ENCODE peak calls at places on chromosomes 1 and 21, in five cellular contexts. One of them, this sample, is unnamed.

GRCh38 chr1:66503841-66504470 is 30.0 kb upstream of the SGIP1 start:
- DNase-seq in A549: peak
- DNase-seq in heart left ventricle: peak
- DNase-seq in sigmoid colon: no peak
- DNase-seq in GM12878: no peak
- DNase-seq in this sample: peak

GRCh38 chr1:156260896-156261295 is 13.0 kb upstream of the PAQR6 start:
- DNase-seq in A549: no peak
- DNase-seq in heart left ventricle: no peak
- DNase-seq in sigmoid colon: no peak
- DNase-seq in GM12878: no peak
- DNase-seq in this sample: no peak

GRCh38 chr1:118984990-118985608 is 3.0 kb downstream of the TBX15 start:
- DNase-seq in A549: no peak
- DNase-seq in heart left ventricle: no peak
- DNase-seq in sigmoid colon: no peak
- DNase-seq in GM12878: no peak
- DNase-seq in this sample: no peak

GRCh38 chr21:35850029-35850428 is 210.3 kb downstream of the SETD4 start:
- DNase-seq in A549: no peak
- DNase-seq in heart left ventricle: no peak
- DNase-seq in sigmoid colon: no peak
- DNase-seq in GM12878: no peak
- DNase-seq in this sample: no peak

GRCh38 chr1:212529211-212529731 is 79.3 kb upstream of the ATF3 start:
- DNase-seq in A549: no peak
- DNase-seq in heart left ventricle: no peak
- DNase-seq in sigmoid colon: no peak
- DNase-seq in GM12878: no peak
- DNase-seq in this sample: no peak

GRCh38 chr1:6373961-6374720 is 19.4 kb downstream of the ACOT7 start:
- DNase-seq in A549: no peak
- DNase-seq in heart left ventricle: no peak
- DNase-seq in sigmoid colon: no peak
- DNase-seq in GM12878: no peak
- DNase-seq in this sample: no peak

GRCh38 chr1:153597206-153597605 is 15.7 kb downstream of the S100A16 start:
- DNase-seq in A549: no peak
- DNase-seq in heart left ventricle: no peak
- DNase-seq in sigmoid colon: no peak
- DNase-seq in GM12878: peak
- DNase-seq in this sample: peak

GRCh38 chr1:1308756-1309524 is 543 bp downstream of the PUSL1 start:
- DNase-seq in A549: no peak
- DNase-seq in heart left ventricle: no peak
- DNase-seq in sigmoid colon: peak
- DNase-seq in GM12878: no peak
- DNase-seq in this sample: peak

GRCh38 chr1:80457409-80457808 is 1343.3 kb upstream of the ADGRL2 start:
- DNase-seq in A549: no peak
- DNase-seq in heart left ventricle: no peak
- DNase-seq in sigmoid colon: no peak
- DNase-seq in GM12878: no peak
- DNase-seq in this sample: no peak

GRCh38 chr1:160841079-160841478 is 21.6 kb downstream of the CD244 start:
- DNase-seq in A549: no peak
- DNase-seq in heart left ventricle: no peak
- DNase-seq in sigmoid colon: no peak
- DNase-seq in GM12878: no peak
- DNase-seq in this sample: no peak

GRCh38 chr1:6004412-6005123 is 12.3 kb upstream of the NPHP4 start:
- DNase-seq in A549: no peak
- DNase-seq in heart left ventricle: peak
- DNase-seq in sigmoid colon: peak
- DNase-seq in GM12878: no peak
- DNase-seq in this sample: no peak

GRCh38 chr1:1069061-1069710 is 4.9 kb downstream of the RNF223 start:
- DNase-seq in A549: peak
- DNase-seq in heart left ventricle: peak
- DNase-seq in sigmoid colon: no peak
- DNase-seq in GM12878: peak
- DNase-seq in this sample: peak

GRCh38 chr1:66266350-66266749 is 267.6 kb upstream of the SGIP1 start:
- DNase-seq in A549: no peak
- DNase-seq in heart left ventricle: no peak
- DNase-seq in sigmoid colon: no peak
- DNase-seq in GM12878: no peak
- DNase-seq in this sample: no peak

GRCh38 chr21:34365794-34366193 is 2.0 kb downstream of the KCNE2 start:
- DNase-seq in A549: no peak
- DNase-seq in heart left ventricle: no peak
- DNase-seq in sigmoid colon: peak
- DNase-seq in GM12878: no peak
- DNase-seq in this sample: no peak

GRCh38 chr1:170063109-170063826 is 11.2 kb downstream of the KIFAP3 start:
- DNase-seq in A549: no peak
- DNase-seq in heart left ventricle: no peak
- DNase-seq in sigmoid colon: no peak
- DNase-seq in GM12878: no peak
- DNase-seq in this sample: no peak

GRCh38 chr1:26970810-26971209 is 10.5 kb upstream of the KDF1 start:
- DNase-seq in A549: no peak
- DNase-seq in heart left ventricle: peak
- DNase-seq in sigmoid colon: no peak
- DNase-seq in GM12878: no peak
- DNase-seq in this sample: no peak

GRCh38 chr1:112061852-112062451 is 72.5 kb upstream of the KCND3 start:
- DNase-seq in A549: no peak
- DNase-seq in heart left ventricle: no peak
- DNase-seq in sigmoid colon: no peak
- DNase-seq in GM12878: no peak
- DNase-seq in this sample: no peak

GRCh38 chr1:28259252-28259934 is at the start of gene SESN2:
- DNase-seq in A549: peak
- DNase-seq in heart left ventricle: peak
- DNase-seq in sigmoid colon: peak
- DNase-seq in GM12878: peak
- DNase-seq in this sample: peak

GRCh38 chr1:228827026-228827425 is 91.7 kb downstream of the RHOU start:
- DNase-seq in A549: no peak
- DNase-seq in heart left ventricle: no peak
- DNase-seq in sigmoid colon: no peak
- DNase-seq in GM12878: no peak
- DNase-seq in this sample: no peak
- TF ChIP-seq POLR2A in A549: no peak
- TF ChIP-seq POLR2A in heart left ventricle: no peak
- TF ChIP-seq POLR2A in sigmoid colon: no peak
- TF ChIP-seq POLR2A in GM12878: no peak
- TF ChIP-seq POLR2A in this sample: no peak

DNA sequence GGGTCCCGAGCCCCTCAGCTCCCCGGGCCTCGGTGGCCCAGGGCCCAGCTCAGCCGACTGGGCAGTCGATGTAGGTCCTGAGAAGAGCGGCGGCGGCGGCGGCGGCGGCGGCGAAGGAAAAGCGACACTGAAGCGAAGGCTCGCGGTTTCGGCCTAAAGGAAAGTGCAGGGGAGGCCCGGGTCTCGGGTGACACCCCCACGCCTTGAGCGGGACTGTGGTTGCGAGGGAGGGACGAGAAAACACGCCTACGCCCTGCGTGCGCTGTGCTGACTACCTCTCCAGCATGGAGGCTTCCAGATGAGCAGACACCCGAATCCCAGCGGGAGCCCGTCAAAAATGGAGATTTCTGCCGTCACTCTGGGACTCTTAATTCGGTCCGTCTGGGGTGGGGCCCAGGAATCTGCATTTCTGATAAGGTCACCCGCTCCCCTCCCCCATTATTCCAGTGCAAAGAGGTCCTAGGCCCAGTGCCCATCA is 31.2 kb downstream of the DNTTIP2 start:
- DNase-seq in A549: peak
- DNase-seq in heart left ventricle: peak
- DNase-seq in sigmoid colon: peak
- DNase-seq in GM12878: no peak
- DNase-seq in this sample: peak
- TF ChIP-seq POLR2A in A549: peak
- TF ChIP-seq POLR2A in heart left ventricle: no peak
- TF ChIP-seq POLR2A in sigmoid colon: no peak
- TF ChIP-seq POLR2A in GM12878: no peak
- TF ChIP-seq POLR2A in this sample: peak

GRCh38 chr1:228921473-228921872 is 186.2 kb downstream of the RHOU start:
- DNase-seq in A549: no peak
- DNase-seq in heart left ventricle: no peak
- DNase-seq in sigmoid colon: peak
- DNase-seq in GM12878: no peak
- DNase-seq in this sample: peak

GRCh38 chr1:228922722-228923376 is 187.6 kb downstream of the RHOU start:
- DNase-seq in A549: no peak
- DNase-seq in heart left ventricle: no peak
- DNase-seq in sigmoid colon: no peak
- DNase-seq in GM12878: no peak
- DNase-seq in this sample: no peak

GRCh38 chr1:228918335-228918734 is 183.1 kb downstream of the RHOU start:
- DNase-seq in A549: no peak
- DNase-seq in heart left ventricle: no peak
- DNase-seq in sigmoid colon: no peak
- DNase-seq in GM12878: no peak
- DNase-seq in this sample: no peak

GRCh38 chr1:228919919-228920318 is 184.6 kb downstream of the RHOU start:
- DNase-seq in A549: no peak
- DNase-seq in heart left ventricle: no peak
- DNase-seq in sigmoid colon: no peak
- DNase-seq in GM12878: no peak
- DNase-seq in this sample: peak

GRCh38 chr1:228920791-228921190 is 185.5 kb downstream of the RHOU start:
- DNase-seq in A549: no peak
- DNase-seq in heart left ventricle: no peak
- DNase-seq in sigmoid colon: peak
- DNase-seq in GM12878: no peak
- DNase-seq in this sample: no peak
- TF ChIP-seq POLR2A in A549: no peak
- TF ChIP-seq POLR2A in heart left ventricle: no peak
- TF ChIP-seq POLR2A in sigmoid colon: no peak
- TF ChIP-seq POLR2A in GM12878: no peak
- TF ChIP-seq POLR2A in this sample: no peak

GRCh38 chr1:229237320-229237719 is 33.6 kb upstream of the RAB4A start:
- DNase-seq in A549: no peak
- DNase-seq in heart left ventricle: no peak
- DNase-seq in sigmoid colon: no peak
- DNase-seq in GM12878: no peak
- DNase-seq in this sample: no peak

GRCh38 chr1:229231754-229232119 is 39.2 kb upstream of the RAB4A start:
- DNase-seq in A549: no peak
- DNase-seq in heart left ventricle: no peak
- DNase-seq in sigmoid colon: no peak
- DNase-seq in GM12878: no peak
- DNase-seq in this sample: peak

GRCh38 chr1:229238231-229238630 is 32.7 kb upstream of the RAB4A start:
- DNase-seq in A549: no peak
- DNase-seq in heart left ventricle: no peak
- DNase-seq in sigmoid colon: no peak
- DNase-seq in GM12878: no peak
- DNase-seq in this sample: no peak

GRCh38 chr1:229230893-229231753 is 39.8 kb upstream of the RAB4A start:
- DNase-seq in A549: peak
- DNase-seq in heart left ventricle: no peak
- DNase-seq in sigmoid colon: peak
- DNase-seq in GM12878: no peak
- DNase-seq in this sample: peak

DNA sequence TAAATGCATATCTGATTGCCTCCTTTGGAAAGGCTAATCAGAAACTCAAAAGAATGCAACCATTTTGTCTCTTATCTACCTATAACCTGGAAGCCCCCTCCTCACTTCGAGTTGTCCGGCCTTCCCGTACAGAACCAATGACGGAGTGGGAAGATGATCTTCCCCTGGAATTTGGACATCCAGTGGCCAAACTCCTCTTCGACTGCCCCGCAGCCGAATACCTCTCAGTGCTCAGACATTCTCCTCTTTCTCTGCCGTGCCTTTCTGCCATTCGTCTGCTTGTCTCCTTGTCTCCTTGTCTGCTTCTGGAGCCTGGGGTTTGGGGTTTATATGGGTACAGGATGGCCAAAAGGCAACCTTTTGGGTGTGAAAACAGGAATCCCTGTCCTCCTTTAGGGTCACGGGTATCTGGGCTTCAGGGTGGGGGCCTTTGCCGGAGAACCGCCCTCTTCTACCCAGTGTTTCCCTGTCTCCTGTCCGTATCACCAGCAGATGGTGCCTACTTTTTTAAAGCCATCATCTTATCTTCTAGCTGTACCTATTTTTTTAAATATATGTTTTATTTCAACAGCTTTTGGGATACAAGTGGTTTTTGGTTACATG is 35.9 kb upstream of the RAB4A start:
- DNase-seq in A549: no peak
- DNase-seq in heart left ventricle: no peak
- DNase-seq in sigmoid colon: no peak
- DNase-seq in GM12878: no peak
- DNase-seq in this sample: no peak
- TF ChIP-seq POLR2A in A549: no peak
- TF ChIP-seq POLR2A in heart left ventricle: no peak
- TF ChIP-seq POLR2A in sigmoid colon: no peak
- TF ChIP-seq POLR2A in GM12878: no peak
- TF ChIP-seq POLR2A in this sample: no peak

DNA sequence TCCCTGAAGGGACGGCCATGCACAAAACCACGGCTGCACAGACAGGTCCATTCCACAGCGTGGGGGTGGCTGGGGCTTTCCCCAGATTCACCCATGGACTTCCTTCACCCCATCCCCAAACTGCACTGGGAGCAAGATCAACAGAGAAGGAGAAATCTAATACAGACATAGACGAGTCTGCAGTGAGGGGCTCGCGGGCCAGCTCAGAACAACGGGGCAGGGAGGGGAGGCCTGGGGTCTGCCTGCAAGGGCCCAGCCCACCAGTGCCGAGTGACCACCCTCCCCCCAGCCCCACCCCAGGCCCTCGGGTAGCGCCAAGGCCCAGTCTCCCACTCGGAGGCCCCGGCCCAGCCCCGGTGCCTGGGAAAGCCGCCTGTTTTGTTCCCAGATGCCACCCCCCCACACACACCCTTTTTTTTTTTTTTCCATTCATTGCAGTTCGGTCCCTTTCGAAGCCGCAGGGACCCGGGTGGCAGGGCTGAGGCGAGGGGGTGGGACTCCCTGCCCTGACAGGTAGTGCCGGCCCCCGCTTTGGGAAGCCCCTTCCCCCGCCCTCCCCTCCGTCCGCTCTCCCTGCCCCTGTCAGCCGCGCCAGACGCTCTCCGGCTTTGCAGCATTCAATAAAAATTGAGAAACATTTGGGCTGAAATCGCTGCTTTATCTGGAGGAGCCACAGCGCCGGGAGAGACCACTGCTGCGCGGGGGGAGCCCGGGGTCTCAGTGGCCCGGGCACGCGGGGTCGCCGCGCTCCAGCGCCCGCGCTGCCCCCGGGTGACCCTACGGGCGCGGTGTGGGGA is 550 bp upstream of the EPHB2 start:
- DNase-seq in A549: peak
- DNase-seq in heart left ventricle: peak
- DNase-seq in sigmoid colon: no peak
- DNase-seq in GM12878: no peak
- DNase-seq in this sample: peak
- TF ChIP-seq POLR2A in A549: no peak
- TF ChIP-seq POLR2A in heart left ventricle: no peak
- TF ChIP-seq POLR2A in sigmoid colon: no peak
- TF ChIP-seq POLR2A in GM12878: no peak
- TF ChIP-seq POLR2A in this sample: no peak

GRCh38 chr1:234477373-234478151 is 1.4 kb downstream of the TARBP1 start:
- DNase-seq in A549: no peak
- DNase-seq in heart left ventricle: no peak
- DNase-seq in sigmoid colon: no peak
- DNase-seq in GM12878: no peak
- DNase-seq in this sample: no peak
- TF ChIP-seq POLR2A in A549: no peak
- TF ChIP-seq POLR2A in heart left ventricle: no peak
- TF ChIP-seq POLR2A in sigmoid colon: no peak
- TF ChIP-seq POLR2A in GM12878: no peak
- TF ChIP-seq POLR2A in this sample: no peak

This sample was measured in NB4.